ENCODE peak calls at places on chromosome X, in five cellular contexts. U is tibial artery; N is CD4-positive, alpha-beta T cell; I is stomach; D is HCT116. X is an unnamed sample.

GRCh38 chrX:65587616-65588526 is 53.3 kb upstream of the LAS1L start:
- DNase-seq in D (no peak), I (peak; percentile 78), N (no peak), U (peak; percentile 89), X (peak; percentile 62)

GRCh38 chrX:13398073-13398823 is 78.4 kb upstream of the ATXN3L start:
- DNase-seq in N (no peak), U (peak; percentile 74), D (peak; percentile 89), I (peak; percentile 65), X (peak; percentile 25)

GRCh38 chrX:155956099-155956498 is 41.4 kb upstream of the IL9R start:
- DNase-seq in D (no peak), N (no peak), I (no peak), U (no peak), X (no peak)

GRCh38 chrX:38233891-38234807 is 13.5 kb upstream of the SRPX start:
- DNase-seq in I (no peak), D (no peak), U (no peak), N (no peak), X (no peak)

GRCh38 chrX:153648358-153649177 is 1.6 kb downstream of the DUSP9 start:
- DNase-seq in N (no peak), I (no peak), U (peak; percentile 23), D (no peak), X (no peak)

GRCh38 chrX:72131317-72132294 is at the start of gene RTL5:
- DNase-seq in D (peak; percentile 63), I (peak; percentile 77), N (peak; percentile 41), U (peak; percentile 96), X (peak; percentile 77)

GRCh38 chrX:30620980-30621716 is 32.1 kb upstream of the GK start:
- DNase-seq in N (no peak), I (no peak), D (no peak), U (no peak), X (peak; percentile 30)

GRCh38 chrX:26783512-26784225 is 567.7 kb downstream of the MAGEB5 start:
- DNase-seq in I (peak; percentile 36), U (no peak), N (no peak), D (peak; percentile 29), X (peak; percentile 52)

GRCh38 chrX:30373479-30373878 is 64.3 kb upstream of the NR0B1 start:
- DNase-seq in N (no peak), I (no peak), D (no peak), U (no peak), X (no peak)

GRCh38 chrX:71103110-71103983 is 3.2 kb downstream of the CXorf65 start:
- DNase-seq in I (peak; percentile 34), N (peak; percentile 56), D (no peak), U (no peak), X (peak; percentile 14)

GRCh38 chrX:64204252-64204651 is 1.3 kb downstream of the AMER1 start:
- DNase-seq in I (peak; percentile 29), U (peak; percentile 79), D (no peak), N (no peak), X (peak; percentile 31)

GRCh38 chrX:68332156-68332823 is 101.0 kb downstream of the OPHN1 start:
- DNase-seq in I (no peak), D (no peak), N (no peak), U (no peak), X (no peak)

GRCh38 chrX:106608016-106608415 is 3.8 kb upstream of the RADX start:
- DNase-seq in U (no peak), N (no peak), I (no peak), D (no peak), X (peak; percentile 33)

GRCh38 chrX:136065044-136065671 is 79.9 kb downstream of the SLC9A6 start:
- DNase-seq in U (peak; percentile 70), I (no peak), N (peak; percentile 18), D (no peak), X (peak; percentile 13)

GRCh38 chrX:86021652-86022289 is 25.6 kb downstream of the CHM start:
- DNase-seq in D (no peak), I (no peak), N (no peak), U (no peak), X (no peak)

GRCh38 chrX:154824638-154825037 is 9.8 kb downstream of the SMIM9 start:
- DNase-seq in D (no peak), N (no peak), U (no peak), I (no peak), X (no peak)

GRCh38 chrX:15511563-15511962 is 11.0 kb downstream of the BMX start:
- DNase-seq in U (no peak), I (no peak), N (no peak), D (no peak), X (no peak)

GRCh38 chrX:37883196-37883595 is 35.8 kb upstream of the DYNLT3 start:
- DNase-seq in N (no peak), D (peak; percentile 6), I (no peak), U (no peak), X (no peak)

GRCh38 chrX:153245288-153245731 is 66.2 kb downstream of the MAGEA1 start:
- DNase-seq in N (no peak), D (no peak), I (no peak), U (no peak), X (no peak)

GRCh38 chrX:101415180-101416130 is 7.4 kb downstream of the HNRNPH2 start:
- DNase-seq in I (no peak), D (no peak), U (no peak), N (no peak), X (no peak)

GRCh38 chrX:16278927-16279326 is 111.6 kb downstream of the MAGEB17 start:
- DNase-seq in U (no peak), I (peak; percentile 26), D (no peak), N (no peak), X (peak; percentile 11)

GRCh38 chrX:154486052-154486395 is 391 bp downstream of the UBL4A start:
- DNase-seq in U (no peak), D (no peak), N (peak; percentile 29), I (peak; percentile 45), X (peak; percentile 70)

GRCh38 chrX:131277543-131278115 is 11.5 kb downstream of the IGSF1 start:
- DNase-seq in N (no peak), U (no peak), D (no peak), I (no peak), X (no peak)

GRCh38 chrX:97563531-97564133 is 679.9 kb downstream of the RPA4 start:
- DNase-seq in N (peak; percentile 23), U (no peak), D (no peak), I (peak; percentile 31), X (no peak)

GRCh38 chrX:24528605-24529004 is 63.5 kb downstream of the PDK3 start:
- DNase-seq in N (no peak), D (no peak), I (no peak), U (no peak), X (no peak)

GRCh38 chrX:16137416-16138107 is 14.2 kb downstream of the GRPR start:
- DNase-seq in U (no peak), I (no peak), N (no peak), D (no peak), X (no peak)

GRCh38 chrX:125782184-125782583 is 383.9 kb downstream of the DCAF12L2 start:
- DNase-seq in I (no peak), U (no peak), N (no peak), D (no peak), X (no peak)

GRCh38 chrX:319579-320125 is 1.1 kb upstream of the GTPBP6 start:
- DNase-seq in U (peak; percentile 75), D (no peak), I (no peak), N (no peak), X (no peak)

GRCh38 chrX:97766496-97767095 is 882.9 kb downstream of the RPA4 start:
- DNase-seq in I (no peak), D (no peak), N (no peak), U (no peak), X (no peak)

GRCh38 chrX:124401696-124402095 is 55.3 kb downstream of the SH2D1A start:
- DNase-seq in I (no peak), D (no peak), U (no peak), N (no peak), X (peak; percentile 16)

GRCh38 chrX:10022580-10023245 is 55.6 kb downstream of the CLDN34 start:
- DNase-seq in U (peak; percentile 64), N (no peak), I (no peak), D (no peak), X (peak; percentile 29)

GRCh38 chrX:134294548-134294947 is 57.6 kb downstream of the CCDC160 start:
- DNase-seq in D (no peak), N (no peak), U (no peak), I (no peak), X (no peak)

GRCh38 chrX:96563663-96564062 is 121.0 kb upstream of the DIAPH2 start:
- DNase-seq in D (no peak), U (no peak), N (no peak), I (no peak), X (no peak)

GRCh38 chrX:153442463-153442862 is 3.4 kb downstream of the TREX2 start:
- DNase-seq in N (no peak), I (no peak), U (no peak), D (no peak), X (no peak)

GRCh38 chrX:110477593-110478228 is 119.1 kb downstream of the RTL9 start:
- DNase-seq in U (no peak), N (no peak), I (no peak), D (no peak), X (no peak)

GRCh38 chrX:41605144-41605543 is 83.6 kb upstream of the GPR34 start:
- DNase-seq in N (no peak), D (no peak), U (no peak), I (no peak), X (no peak)

GRCh38 chrX:129176710-129177109 is 346.6 kb downstream of the SMARCA1 start:
- DNase-seq in U (no peak), I (no peak), N (no peak), D (no peak), X (no peak)
- H3K27me3 ChIP-seq in U (no peaks in the 10 kb centered on the region), I (no peaks in the 10 kb centered on the region), N (no peaks in the 10 kb centered on the region), D (no peaks in the 10 kb centered on the region), X (no peaks in the 10 kb centered on the region)

GRCh38 chrX:2388669-2389068 is 112.1 kb downstream of the DHRSX start:
- DNase-seq in N (no peak), I (no peak), D (no peak), U (no peak), X (no peak)
- H3K27me3 ChIP-seq in N (no peaks in the 10 kb centered on the region), I (no peaks in the 10 kb centered on the region), D (no peaks in the 10 kb centered on the region), U (no peaks in the 10 kb centered on the region), X (no peaks in the 10 kb centered on the region)

DNA sequence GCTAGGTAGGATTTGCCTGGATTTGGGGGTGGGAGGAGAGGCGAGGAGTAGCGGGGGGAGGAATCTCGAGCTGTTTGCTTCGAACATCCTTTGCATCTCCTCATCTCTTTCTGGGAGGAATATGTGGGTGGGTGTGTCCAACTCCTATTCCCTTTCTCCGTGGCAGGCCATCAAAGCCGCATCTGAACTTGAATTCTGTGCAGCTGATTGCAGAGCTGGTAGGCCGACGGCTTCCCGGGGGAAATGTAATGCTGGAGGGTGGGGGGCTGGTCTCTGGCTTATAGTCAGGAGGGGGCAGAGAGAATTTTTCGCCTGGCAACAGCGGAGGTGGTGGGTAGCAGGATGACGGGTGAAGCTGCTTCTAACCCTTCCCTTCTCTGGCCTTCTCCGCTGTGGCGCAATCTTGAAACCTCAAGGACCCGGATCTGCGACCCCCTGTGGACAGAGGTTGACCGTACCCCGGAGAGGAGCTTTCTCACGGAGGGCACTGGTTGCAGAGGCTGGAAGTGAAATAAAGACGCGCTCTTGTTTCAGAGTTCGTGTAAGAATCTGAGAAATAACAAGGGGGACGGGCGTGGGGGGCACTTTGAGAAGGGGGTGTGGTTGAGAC is 654 bp downstream of the ZCCHC12 start:
- DNase-seq in N (no peak), I (no peak), D (no peak), U (no peak), X (no peak)
- H3K27me3 ChIP-seq in N (peaks cover 40% of the 10 kb centered on the region), I (peaks cover 45% of the 10 kb centered on the region), D (no peaks in the 10 kb centered on the region), U (peaks cover 17% of the 10 kb centered on the region), X (no peaks in the 10 kb centered on the region)

GRCh38 chrX:23333842-23334535 is 660 bp upstream of the PTCHD1 start:
- DNase-seq in D (no peak), U (peak; percentile 66), N (no peak), I (no peak), X (no peak)
- H3K27me3 ChIP-seq in D (no peaks in the 10 kb centered on the region), U (no peaks in the 10 kb centered on the region), N (peaks cover 8% of the 10 kb centered on the region), I (peaks cover 48% of the 10 kb centered on the region), X (peaks cover 8% of the 10 kb centered on the region)

X was measured in body of pancreas.